ENCODE peak calls at places on chromosomes 11 and 22, in four cellular contexts. I is heart left ventricle, J is left ventricle myocardium inferior, Q is IMR-90. X is an unnamed sample. For H3K27me3 and H3K36me3, the result is how much of the 10 kb centered on the place peaks cover.

GRCh38 chr11:59173080-59173963 is 1.4 kb downstream of the DTX4 start:
- DNase-seq in I (peak), Q (peak), J (no peak), X (peak)

GRCh38 chr11:26806209-26806608 is 84.3 kb upstream of the SLC5A12 start:
- DNase-seq in J (no peak), Q (peak), I (no peak), X (no peak)

GRCh38 chr11:1515082-1516060 is 28.8 kb upstream of the MOB2 start:
- DNase-seq in Q (peak), J (peak), I (peak), X (peak)

GRCh38 chr11:2199466-2200341 is 28.1 kb upstream of the TH start:
- DNase-seq in J (no peak), Q (no peak), I (peak), X (no peak)

GRCh38 chr11:60918941-60919275 is 5.0 kb downstream of the TMEM109 start:
- DNase-seq in J (no peak), I (no peak), Q (peak), X (no peak)

GRCh38 chr11:32006799-32007388 is 84.0 kb upstream of the RCN1 start:
- DNase-seq in I (no peak), Q (peak), J (no peak), X (peak)

GRCh38 chr22:36701941-36702640 is 1.5 kb downstream of the CACNG2 start:
- DNase-seq in J (no peak), I (no peak), Q (no peak), X (no peak)

GRCh38 chr11:77633856-77634425 is 3.7 kb downstream of the CLNS1A start:
- DNase-seq in J (no peak), I (no peak), Q (no peak), X (peak)

GRCh38 chr11:118744001-118744400 is 47.0 kb downstream of the DDX6 start:
- DNase-seq in Q (no peak), J (no peak), I (no peak), X (no peak)

GRCh38 chr11:44986315-44986714 is 35.6 kb upstream of the TP53I11 start:
- DNase-seq in I (no peak), J (no peak), Q (no peak), X (no peak)

GRCh38 chr11:83063073-83063754 is 8.5 kb downstream of the RAB30 start:
- DNase-seq in I (no peak), Q (peak), J (no peak), X (no peak)
- H3K4me3 ChIP-seq in I (peak), Q (no peak), J (peak), X (no peak)

GRCh38 chr11:14973621-14974020 is 1.5 kb upstream of the CALCA start:
- DNase-seq in J (no peak), Q (peak), I (no peak), X (no peak)
- H3K27me3 ChIP-seq in J (half or more), Q (half or more), I (half or more), X (under half)

DNA sequence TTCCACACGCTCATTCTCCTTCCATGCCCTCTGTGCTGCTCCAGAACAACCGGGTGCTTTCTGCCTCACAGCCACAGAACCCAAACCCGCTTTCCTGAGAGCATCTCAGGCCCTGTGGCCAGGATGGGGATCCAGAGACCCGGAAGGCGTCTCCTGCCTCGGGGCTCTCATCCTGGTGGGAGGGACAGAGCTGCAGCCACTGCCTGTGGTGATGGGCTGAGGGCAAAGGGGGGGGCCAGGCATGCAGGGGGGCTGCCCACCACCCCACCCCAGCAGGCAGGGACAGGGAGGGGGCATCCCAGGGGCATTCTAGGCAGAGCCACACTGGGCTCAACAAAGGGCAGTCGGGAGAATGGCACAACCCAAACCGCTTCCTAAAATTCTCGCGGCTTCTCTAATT is 41.4 kb downstream of the CERK start:
- DNase-seq in I (no peak), Q (no peak), J (no peak), X (no peak)
- H3K36me3 ChIP-seq in I (under half), Q (half or more), J (half or more), X (under half)

GRCh38 chr11:120598517-120599209 is 87.1 kb downstream of the GRIK4 start:
- DNase-seq in I (no peak), J (no peak), Q (no peak), X (no peak)

GRCh38 chr11:120601566-120601965 is 90.0 kb downstream of the GRIK4 start:
- DNase-seq in I (no peak), J (no peak), Q (peak), X (peak)

GRCh38 chr11:120594746-120595145 is 83.2 kb downstream of the GRIK4 start:
- DNase-seq in Q (no peak), J (no peak), I (no peak), X (no peak)

GRCh38 chr11:120599816-120600420 is 88.4 kb downstream of the GRIK4 start:
- DNase-seq in Q (no peak), J (no peak), I (no peak), X (no peak)

DNA sequence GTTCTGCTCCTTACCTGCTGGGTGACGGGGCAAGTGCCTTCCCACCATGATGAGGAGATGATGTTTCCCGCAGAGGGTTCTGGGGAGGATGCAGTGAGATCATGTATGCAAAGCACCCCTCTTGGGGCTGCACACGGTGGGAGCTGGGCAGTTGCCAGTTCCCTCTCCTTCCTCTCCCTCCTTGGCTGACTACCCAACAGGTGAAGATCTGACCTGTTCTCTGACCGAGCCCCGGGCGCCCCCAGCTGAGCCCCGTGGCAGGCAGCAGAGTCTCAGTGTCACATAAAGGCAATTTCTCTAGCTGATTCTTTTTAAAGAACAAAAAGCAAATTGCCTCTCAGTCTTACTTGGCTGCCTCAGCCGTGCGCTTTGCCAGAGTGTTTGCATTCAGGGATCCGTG is 85.7 kb downstream of the GRIK4 start:
- DNase-seq in Q (no peak), J (no peak), I (no peak), X (no peak)
- H3K4me3 ChIP-seq in Q (no peak), J (peak), I (peak), X (no peak)

DNA sequence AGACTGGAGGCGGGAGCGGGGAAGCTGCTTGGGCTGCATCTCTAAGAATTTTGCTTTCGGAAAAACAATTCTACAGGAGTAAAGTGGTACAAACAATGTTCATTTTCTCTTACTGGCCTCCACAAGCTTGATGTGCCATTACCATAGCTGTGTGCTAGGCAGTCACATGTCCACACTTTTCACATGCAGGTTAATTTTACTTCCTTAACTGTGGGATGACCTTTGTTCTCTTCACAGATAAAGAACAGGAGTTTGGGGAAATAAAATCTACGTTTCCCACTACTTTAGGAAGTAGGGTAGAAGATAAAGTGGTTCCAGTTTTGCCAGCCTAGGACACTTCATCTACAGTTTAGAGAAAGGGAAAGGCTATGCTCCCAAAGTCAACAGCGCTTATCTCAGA is 327.2 kb upstream of the NARS2 start:
- DNase-seq in J (no peak), I (no peak), Q (no peak), X (no peak)
- H3K27me3 ChIP-seq in J (under half), I (under half), Q (under half), X (under half)

GRCh38 chr22:30024231-30024630 is 56.0 kb upstream of the HORMAD2 start:
- DNase-seq in Q (no peak), I (no peak), J (no peak), X (no peak)

GRCh38 chr22:30025187-30025586 is 55.1 kb upstream of the HORMAD2 start:
- DNase-seq in I (no peak), J (no peak), Q (no peak), X (no peak)

GRCh38 chr22:30021338-30021737 is 58.9 kb upstream of the HORMAD2 start:
- DNase-seq in J (no peak), Q (no peak), I (no peak), X (no peak)

GRCh38 chr22:30021881-30022619 is 58.2 kb upstream of the HORMAD2 start:
- DNase-seq in I (peak), J (peak), Q (no peak), X (no peak)

GRCh38 chr22:30023099-30023498 is 57.2 kb upstream of the HORMAD2 start:
- DNase-seq in Q (peak), J (no peak), I (no peak), X (no peak)
- H3K36me3 ChIP-seq in Q (half or more), J (half or more), I (under half), X (under half)

DNA sequence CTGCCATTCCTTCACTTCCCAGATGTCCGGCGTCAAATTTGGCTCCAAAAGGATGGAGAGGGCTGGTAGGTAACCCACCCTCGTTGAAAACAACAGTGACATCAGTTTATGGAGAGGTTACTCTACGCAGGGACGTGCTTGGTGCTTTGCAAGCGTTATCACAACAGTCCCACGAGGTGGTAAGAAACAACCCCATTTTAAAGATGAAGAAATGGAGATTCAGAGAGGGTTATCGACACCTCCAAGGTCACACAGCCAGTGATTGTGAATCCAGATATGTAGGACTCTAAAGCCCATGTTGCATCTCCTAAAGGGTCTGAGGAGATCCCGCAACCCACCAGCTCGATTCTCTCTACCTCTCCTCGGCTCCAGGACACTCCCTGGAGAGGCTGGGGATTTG is 773 bp downstream of the MIAT start:
- DNase-seq in I (no peak), Q (no peak), J (no peak), X (no peak)
- H3K4me3 ChIP-seq in I (peak), Q (no peak), J (peak), X (no peak)

GRCh38 chr22:39246690-39247332 is 2.0 kb upstream of the PDGFB start:
- DNase-seq in J (no peak), I (no peak), Q (no peak), X (no peak)
- H3K27me3 ChIP-seq in J (under half), I (under half), Q (half or more), X (under half)

GRCh38 chr22:20450551-20450906 is 12.9 kb upstream of the SCARF2 start:
- DNase-seq in J (no peak), Q (no peak), I (no peak), X (no peak)

GRCh38 chr22:20449819-20450550 is 12.4 kb upstream of the SCARF2 start:
- DNase-seq in I (peak), J (no peak), Q (no peak), X (no peak)

GRCh38 chr22:20451920-20452319 is 14.3 kb upstream of the SCARF2 start:
- DNase-seq in I (no peak), J (no peak), Q (no peak), X (no peak)

GRCh38 chr22:20446383-20446970 is 8.9 kb upstream of the SCARF2 start:
- DNase-seq in J (peak), I (peak), Q (no peak), X (no peak)

GRCh38 chr22:20448630-20449029 is 11.0 kb upstream of the SCARF2 start:
- DNase-seq in Q (no peak), I (peak), J (no peak), X (no peak)
- H3K36me3 ChIP-seq in Q (under half), I (under half), J (under half), X (under half)